ENCODE peak calls at places on chromosomes 4 and X, in eight cellular contexts. F, M, G, R, Q, N, J and T are unnamed samples.
A peak's percentile ranks its signal among the peaks of the same experiment; 100 is the strongest.

GRCh38 chr4:18109677-18110076 is 88.1 kb upstream of the LCORL start:
- DNase-seq in F (no peak), M (peak; percentile 86), G (no peak), R (no peak), Q (no peak), N (no peak), J (no peak), T (no peak)

GRCh38 chr4:183855651-183856190 is 49.4 kb upstream of the STOX2 start:
- DNase-seq in F (no peak), M (no peak), G (no peak), R (no peak), Q (no peak), N (no peak), J (no peak), T (no peak)

GRCh38 chr4:184534511-184535391 is 60.4 kb upstream of the IRF2 start:
- DNase-seq in F (no peak), M (peak; percentile 71), G (peak; percentile 86), R (no peak), Q (no peak), N (peak; percentile 67), J (peak; percentile 80), T (peak; percentile 79)

GRCh38 chrX:132216283-132216682 is 3.0 kb downstream of the RAP2C start:
- DNase-seq in F (no peak), M (no peak), G (no peak), R (no peak), Q (no peak), N (no peak), J (no peak), T (peak; percentile 48)

GRCh38 chr4:75370582-75370981 is 143.6 kb downstream of the RCHY1 start:
- DNase-seq in F (no peak), M (no peak), G (no peak), R (no peak), Q (no peak), N (no peak), J (no peak), T (no peak)

GRCh38 chrX:110082156-110082555 is 79.2 kb downstream of the TMEM164 start:
- DNase-seq in F (no peak), M (peak; percentile 53), G (peak; percentile 79), R (peak; percentile 67), Q (no peak), N (peak; percentile 93), J (no peak), T (peak; percentile 81)

GRCh38 chr4:2663275-2663674 is 92.9 kb downstream of the TNIP2 start:
- DNase-seq in F (no peak), M (no peak), G (no peak), R (no peak), Q (no peak), N (no peak), J (no peak), T (no peak)

GRCh38 chr4:38563703-38564490 is 100.1 kb upstream of the KLF3 start:
- DNase-seq in F (no peak), M (no peak), G (no peak), R (peak; percentile 4), Q (no peak), N (peak; percentile 33), J (no peak), T (no peak)

GRCh38 chr4:148044889-148045352 is 313.0 kb downstream of the ARHGAP10 start:
- DNase-seq in F (no peak), M (peak; percentile 21), G (no peak), R (no peak), Q (no peak), N (no peak), J (peak; percentile 46), T (peak; percentile 19)

GRCh38 chrX:124555036-124555595 is 208.8 kb downstream of the SH2D1A start:
- DNase-seq in F (no peak), M (no peak), G (peak; percentile 45), R (peak; percentile 77), Q (no peak), N (peak; percentile 68), J (no peak), T (peak; percentile 82)

GRCh38 chr4:80201326-80202151 is 4.2 kb downstream of the PRDM8 start:
- DNase-seq in F (no peak), M (peak; percentile 51), G (peak; percentile 43), R (no peak), Q (no peak), N (peak; percentile 89), J (peak; percentile 5), T (peak; percentile 75)

GRCh38 chrX:102067966-102068723 is 57.3 kb upstream of the TCEAL2 start:
- DNase-seq in F (peak; percentile 1), M (peak; percentile 17), G (peak; percentile 38), R (peak; percentile 48), Q (no peak), N (peak; percentile 16), J (peak; percentile 4), T (peak; percentile 2)

GRCh38 chr4:14783011-14783877 is 219.0 kb upstream of the CPEB2 start:
- DNase-seq in F (peak; percentile 7), M (no peak), G (peak; percentile 39), R (peak; percentile 89), Q (no peak), N (peak; percentile 40), J (no peak), T (no peak)

GRCh38 chr4:158130204-158130603 is 42.6 kb downstream of the GASK1B start:
- DNase-seq in F (no peak), M (no peak), G (no peak), R (no peak), Q (no peak), N (no peak), J (no peak), T (no peak)

GRCh38 chrX:45824471-45824870 is 623.8 kb upstream of the DIPK2B start:
- DNase-seq in F (peak; percentile 72), M (peak; percentile 92), G (peak; percentile 94), R (peak; percentile 96), Q (no peak), N (peak; percentile 96), J (no peak), T (peak; percentile 91)

GRCh38 chrX:115147220-115147619 is 42.0 kb upstream of the RBMXL3 start:
- DNase-seq in F (no peak), M (peak; percentile 21), G (peak; percentile 35), R (peak; percentile 57), Q (no peak), N (peak; percentile 40), J (no peak), T (peak; percentile 24)

GRCh38 chrX:121122332-121122731 is 74.9 kb downstream of the GLUD2 start:
- DNase-seq in F (no peak), M (no peak), G (no peak), R (peak; percentile 33), Q (no peak), N (no peak), J (no peak), T (no peak)

GRCh38 chrX:101241531-101241930 is 21.9 kb downstream of the DRP2 start:
- DNase-seq in F (no peak), M (no peak), G (no peak), R (no peak), Q (no peak), N (no peak), J (no peak), T (no peak)

GRCh38 chr4:87399148-87399547 is 8.2 kb upstream of the HSD17B11 start:
- DNase-seq in F (no peak), M (no peak), G (peak; percentile 9), R (no peak), Q (peak; percentile 62), N (no peak), J (no peak), T (no peak)

GRCh38 chr4:76305033-76305687 is 1.4 kb upstream of the STBD1 start:
- DNase-seq in F (no peak), M (no peak), G (no peak), R (no peak), Q (no peak), N (no peak), J (no peak), T (no peak)

GRCh38 chr4:83589283-83589682 is 53.4 kb downstream of the GPAT3 start:
- DNase-seq in F (no peak), M (no peak), G (no peak), R (no peak), Q (no peak), N (no peak), J (no peak), T (no peak)

GRCh38 chrX:13194291-13195103 is 125.4 kb downstream of the ATXN3L start:
- DNase-seq in F (no peak), M (peak; percentile 63), G (no peak), R (peak; percentile 70), Q (no peak), N (no peak), J (peak; percentile 42), T (peak; percentile 6)
- H3K4me2 ChIP-seq in F (peak overlapping the region; percentile 59), M (no peak overlapping the region), G (no peak overlapping the region), R (peak overlapping the region; percentile 50), Q (no peak overlapping the region), N (no peak overlapping the region), J (peak overlapping the region; percentile 14), T (no peak overlapping the region)

GRCh38 chrX:21843179-21843578 is 3.8 kb downstream of the MBTPS2 start:
- DNase-seq in F (no peak), M (no peak), G (no peak), R (no peak), Q (no peak), N (peak; percentile 1), J (no peak), T (no peak)
- H3K4me2 ChIP-seq in F (no peak overlapping the region), M (no peak overlapping the region), G (no peak overlapping the region), R (no peak overlapping the region), Q (no peak overlapping the region), N (no peak overlapping the region), J (no peak overlapping the region), T (no peak overlapping the region)

GRCh38 chr4:179415016-179415841 is 1973.0 kb upstream of the AGA start:
- DNase-seq in F (no peak), M (no peak), G (no peak), R (peak; percentile 37), Q (no peak), N (peak; percentile 47), J (no peak), T (peak; percentile 69)
- H3K4me2 ChIP-seq in F (no peak overlapping the region), M (no peak overlapping the region), G (no peak overlapping the region), R (peak overlapping the region; percentile 40), Q (no peak overlapping the region), N (no peak overlapping the region), J (no peak overlapping the region), T (no peak overlapping the region)

GRCh38 chr4:152010680-152011079 is 249.9 kb upstream of the GATB start:
- DNase-seq in F (no peak), M (no peak), G (no peak), R (peak; percentile 53), Q (no peak), N (no peak), J (no peak), T (no peak)

GRCh38 chr4:152015597-152016324 is 255.0 kb upstream of the GATB start:
- DNase-seq in F (no peak), M (no peak), G (no peak), R (no peak), Q (no peak), N (no peak), J (no peak), T (no peak)

GRCh38 chr4:152011469-152011868 is 250.7 kb upstream of the GATB start:
- DNase-seq in F (no peak), M (no peak), G (peak; percentile 16), R (peak; percentile 88), Q (no peak), N (no peak), J (no peak), T (no peak)

GRCh38 chr4:152016325-152016665 is 255.5 kb upstream of the GATB start:
- DNase-seq in F (no peak), M (no peak), G (no peak), R (no peak), Q (no peak), N (no peak), J (no peak), T (no peak)

DNA sequence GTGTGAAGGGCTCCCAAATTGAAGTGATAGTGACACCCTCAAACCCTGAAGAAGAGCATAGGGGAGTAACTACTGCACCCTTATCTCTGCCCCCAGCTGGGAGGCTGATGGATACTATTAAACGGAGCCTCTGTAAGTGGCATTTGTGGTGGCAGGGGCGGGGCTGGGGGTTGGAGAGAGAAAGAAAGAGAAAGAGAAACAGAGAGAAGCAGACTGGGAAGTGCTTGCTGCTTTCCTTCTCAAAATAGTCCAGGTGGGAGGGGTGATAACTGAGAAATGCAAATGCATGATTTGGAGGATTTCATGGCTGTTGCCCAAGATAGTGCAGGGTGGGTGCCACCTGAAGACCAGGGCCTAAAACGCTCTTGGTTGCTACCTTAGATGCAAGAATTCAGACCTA is 253.5 kb upstream of the GATB start:
- DNase-seq in F (no peak), M (no peak), G (no peak), R (no peak), Q (no peak), N (no peak), J (no peak), T (no peak)
- H3K4me2 ChIP-seq in F (no peak overlapping the region), M (no peak overlapping the region), G (no peak overlapping the region), R (no peak overlapping the region), Q (no peak overlapping the region), N (no peak overlapping the region), J (no peak overlapping the region), T (no peak overlapping the region)